ENCODE peak calls at places on chromosome 19, in eight cellular contexts. G is MCF 10A; Z is OCI-M1; C is activated CD4-positive, alpha-beta T cell treated with anti-CD3 and anti-CD28 coated beads, Interleukin-2, amount 50 U/mL, for 48 hours; B is nephron progenitor cell; A is NCI-H1436; M is stimulated activated CD8-positive, alpha-beta memory T cell treated with anti-CD3 and anti-CD28 coated beads, Interleukin-4, amount 100 ng/mL, for 4 hours; W is glutamatergic neuron. Q is an unnamed sample.

GRCh38 chr19:4278460-4278901 is 585 bp upstream of the SHD start:
- DNase-seq in M (no peak), G (no peak), A (no peak), B (no peak), Z (peak; percentile 59), C (no peak), W (peak; percentile 84), Q (no peak)

GRCh38 chr19:12994701-12995595 is at the start of gene NFIX:
- DNase-seq in B (peak; percentile 78), A (peak; percentile 12), G (peak; percentile 68), C (peak; percentile 60), W (no peak), M (peak; percentile 18), Z (peak; percentile 60), Q (peak; percentile 36)

GRCh38 chr19:46713781-46714522 is 3.0 kb downstream of the PRKD2 start:
- DNase-seq in W (peak; percentile 80), G (peak; percentile 96), M (peak; percentile 48), Z (peak; percentile 80), C (peak; percentile 74), B (peak; percentile 65), A (peak; percentile 61), Q (peak; percentile 24)

GRCh38 chr19:47356900-47357299 is 7.8 kb downstream of the DHX34 start:
- DNase-seq in G (peak; percentile 61), B (no peak), M (no peak), A (no peak), Z (no peak), W (no peak), C (no peak), Q (no peak)

GRCh38 chr19:12974301-12975220 is 5.2 kb downstream of the DAND5 start:
- DNase-seq in C (no peak), G (no peak), B (no peak), W (peak; percentile 65), M (no peak), A (no peak), Z (no peak), Q (no peak)

GRCh38 chr19:37991841-37992248 is 84.8 kb downstream of the SIPA1L3 start:
- DNase-seq in M (no peak), A (no peak), W (no peak), C (no peak), G (no peak), B (no peak), Z (no peak), Q (no peak)

GRCh38 chr19:29545866-29546582 is 20.2 kb downstream of the VSTM2B start:
- DNase-seq in A (no peak), B (no peak), G (no peak), W (no peak), M (no peak), Z (no peak), C (no peak), Q (no peak)

GRCh38 chr19:1857648-1858326 is 5.6 kb downstream of the KLF16 start:
- DNase-seq in A (no peak), B (no peak), W (no peak), C (no peak), Z (peak; percentile 29), G (no peak), M (no peak), Q (no peak)

GRCh38 chr19:13146763-13147563 is 3.2 kb downstream of the STX10 start:
- DNase-seq in A (no peak), B (no peak), W (no peak), G (peak; percentile 84), M (no peak), C (no peak), Z (peak; percentile 68), Q (no peak)